ENCODE peak calls at places on chromosomes 5 and 9, in nine cellular contexts. One of them, this sample, is unnamed.

GRCh38 chr5:167049771-167050567 is 1241.5 kb upstream of the WWC1 start:
- DNase-seq in adrenal gland: no peak
- DNase-seq in CD4-positive, CD25-positive, alpha-beta regulatory T cell: no peak
- DNase-seq in skeletal muscle cell: no peak
- DNase-seq in lower lobe of right lung: no peak
- DNase-seq in hepatocyte: no peak
- DNase-seq in H7: no peak
- DNase-seq in tibial artery: no peak
- DNase-seq in HCT116: no peak
- DNase-seq in this sample: no peak

GRCh38 chr5:9776525-9776924 is 146.4 kb upstream of the TAS2R1 start:
- DNase-seq in adrenal gland: no peak
- DNase-seq in CD4-positive, CD25-positive, alpha-beta regulatory T cell: no peak
- DNase-seq in skeletal muscle cell: peak; percentile 43
- DNase-seq in lower lobe of right lung: no peak
- DNase-seq in hepatocyte: no peak
- DNase-seq in H7: no peak
- DNase-seq in tibial artery: no peak
- DNase-seq in HCT116: no peak
- DNase-seq in this sample: no peak

GRCh38 chr5:101326766-101327165 is 423.7 kb upstream of the ST8SIA4 start:
- DNase-seq in adrenal gland: no peak
- DNase-seq in CD4-positive, CD25-positive, alpha-beta regulatory T cell: no peak
- DNase-seq in skeletal muscle cell: no peak
- DNase-seq in lower lobe of right lung: no peak
- DNase-seq in hepatocyte: no peak
- DNase-seq in H7: no peak
- DNase-seq in tibial artery: no peak
- DNase-seq in HCT116: no peak
- DNase-seq in this sample: no peak

GRCh38 chr9:135035781-135036760 is 51.4 kb upstream of the OLFM1 start:
- DNase-seq in adrenal gland: no peak
- DNase-seq in CD4-positive, CD25-positive, alpha-beta regulatory T cell: no peak
- DNase-seq in skeletal muscle cell: no peak
- DNase-seq in lower lobe of right lung: no peak
- DNase-seq in hepatocyte: no peak
- DNase-seq in H7: no peak
- DNase-seq in tibial artery: peak; percentile 31
- DNase-seq in HCT116: no peak
- DNase-seq in this sample: no peak

GRCh38 chr5:71816307-71816706 is 97.2 kb downstream of the CARTPT start:
- DNase-seq in adrenal gland: no peak
- DNase-seq in CD4-positive, CD25-positive, alpha-beta regulatory T cell: no peak
- DNase-seq in skeletal muscle cell: no peak
- DNase-seq in lower lobe of right lung: no peak
- DNase-seq in hepatocyte: no peak
- DNase-seq in H7: no peak
- DNase-seq in tibial artery: no peak
- DNase-seq in HCT116: no peak
- DNase-seq in this sample: no peak

GRCh38 chr5:55407059-55407684 is 99.4 kb downstream of the MTREX start:
- DNase-seq in adrenal gland: no peak
- DNase-seq in CD4-positive, CD25-positive, alpha-beta regulatory T cell: no peak
- DNase-seq in skeletal muscle cell: peak; percentile 14
- DNase-seq in lower lobe of right lung: no peak
- DNase-seq in hepatocyte: peak; percentile 40
- DNase-seq in H7: no peak
- DNase-seq in tibial artery: no peak
- DNase-seq in HCT116: peak; percentile 22
- DNase-seq in this sample: peak; percentile 13

GRCh38 chr9:21873540-21874221 is 71.2 kb downstream of the MTAP start:
- DNase-seq in adrenal gland: no peak
- DNase-seq in CD4-positive, CD25-positive, alpha-beta regulatory T cell: no peak
- DNase-seq in skeletal muscle cell: no peak
- DNase-seq in lower lobe of right lung: no peak
- DNase-seq in hepatocyte: no peak
- DNase-seq in H7: no peak
- DNase-seq in tibial artery: no peak
- DNase-seq in HCT116: peak; percentile 48
- DNase-seq in this sample: peak; percentile 70

GRCh38 chr9:108933231-108933630 is 693 bp downstream of the ELP1 start:
- DNase-seq in adrenal gland: peak; percentile 23
- DNase-seq in CD4-positive, CD25-positive, alpha-beta regulatory T cell: no peak
- DNase-seq in skeletal muscle cell: no peak
- DNase-seq in lower lobe of right lung: no peak
- DNase-seq in hepatocyte: no peak
- DNase-seq in H7: no peak
- DNase-seq in tibial artery: no peak
- DNase-seq in HCT116: no peak
- DNase-seq in this sample: no peak

GRCh38 chr5:140214831-140215230 is 39.8 kb downstream of the CYSTM1 start:
- DNase-seq in adrenal gland: no peak
- DNase-seq in CD4-positive, CD25-positive, alpha-beta regulatory T cell: no peak
- DNase-seq in skeletal muscle cell: peak; percentile 55
- DNase-seq in lower lobe of right lung: peak; percentile 68
- DNase-seq in hepatocyte: no peak
- DNase-seq in H7: no peak
- DNase-seq in tibial artery: no peak
- DNase-seq in HCT116: no peak
- DNase-seq in this sample: no peak

GRCh38 chr9:98791147-98792095 is 4.9 kb downstream of the ANKS6 start:
- DNase-seq in adrenal gland: peak; percentile 93
- DNase-seq in CD4-positive, CD25-positive, alpha-beta regulatory T cell: peak; percentile 18
- DNase-seq in skeletal muscle cell: peak; percentile 91
- DNase-seq in lower lobe of right lung: peak; percentile 84
- DNase-seq in hepatocyte: peak; percentile 87
- DNase-seq in H7: peak; percentile 93
- DNase-seq in tibial artery: peak; percentile 94
- DNase-seq in HCT116: peak; percentile 72
- DNase-seq in this sample: peak; percentile 68

GRCh38 chr9:82168585-82168984 is 180.0 kb downstream of the SPATA31D1 start:
- DNase-seq in adrenal gland: no peak
- DNase-seq in CD4-positive, CD25-positive, alpha-beta regulatory T cell: no peak
- DNase-seq in skeletal muscle cell: no peak
- DNase-seq in lower lobe of right lung: no peak
- DNase-seq in hepatocyte: peak; percentile 54
- DNase-seq in H7: no peak
- DNase-seq in tibial artery: no peak
- DNase-seq in HCT116: no peak
- DNase-seq in this sample: peak; percentile 34

GRCh38 chr5:178642351-178642909 is 15.6 kb upstream of the CLK4 start:
- DNase-seq in adrenal gland: peak; percentile 47
- DNase-seq in CD4-positive, CD25-positive, alpha-beta regulatory T cell: no peak
- DNase-seq in skeletal muscle cell: peak; percentile 99
- DNase-seq in lower lobe of right lung: no peak
- DNase-seq in hepatocyte: peak; percentile 31
- DNase-seq in H7: no peak
- DNase-seq in tibial artery: no peak
- DNase-seq in HCT116: no peak
- DNase-seq in this sample: no peak

GRCh38 chr9:131610231-131610761 is 65.0 kb downstream of the PRRT1B start:
- DNase-seq in adrenal gland: no peak
- DNase-seq in CD4-positive, CD25-positive, alpha-beta regulatory T cell: no peak
- DNase-seq in skeletal muscle cell: peak; percentile 58
- DNase-seq in lower lobe of right lung: no peak
- DNase-seq in hepatocyte: no peak
- DNase-seq in H7: no peak
- DNase-seq in tibial artery: peak; percentile 76
- DNase-seq in HCT116: no peak
- DNase-seq in this sample: no peak

GRCh38 chr9:96441798-96442445 is 8.0 kb upstream of the HABP4 start:
- DNase-seq in adrenal gland: no peak
- DNase-seq in CD4-positive, CD25-positive, alpha-beta regulatory T cell: no peak
- DNase-seq in skeletal muscle cell: no peak
- DNase-seq in lower lobe of right lung: no peak
- DNase-seq in hepatocyte: peak; percentile 44
- DNase-seq in H7: no peak
- DNase-seq in tibial artery: no peak
- DNase-seq in HCT116: no peak
- DNase-seq in this sample: no peak

GRCh38 chr5:139845846-139846681 is 50.5 kb downstream of the PSD2 start:
- DNase-seq in adrenal gland: no peak
- DNase-seq in CD4-positive, CD25-positive, alpha-beta regulatory T cell: no peak
- DNase-seq in skeletal muscle cell: no peak
- DNase-seq in lower lobe of right lung: no peak
- DNase-seq in hepatocyte: peak; percentile 32
- DNase-seq in H7: no peak
- DNase-seq in tibial artery: peak; percentile 49
- DNase-seq in HCT116: no peak
- DNase-seq in this sample: no peak

GRCh38 chr5:151253604-151253948 is 591 bp downstream of the GM2A start:
- DNase-seq in adrenal gland: no peak
- DNase-seq in CD4-positive, CD25-positive, alpha-beta regulatory T cell: no peak
- DNase-seq in skeletal muscle cell: no peak
- DNase-seq in lower lobe of right lung: no peak
- DNase-seq in hepatocyte: no peak
- DNase-seq in H7: no peak
- DNase-seq in tibial artery: no peak
- DNase-seq in HCT116: no peak
- DNase-seq in this sample: no peak

GRCh38 chr5:148145916-148146315 is 22.4 kb upstream of the SPINK14 start:
- DNase-seq in adrenal gland: no peak
- DNase-seq in CD4-positive, CD25-positive, alpha-beta regulatory T cell: no peak
- DNase-seq in skeletal muscle cell: peak; percentile 8
- DNase-seq in lower lobe of right lung: no peak
- DNase-seq in hepatocyte: peak; percentile 79
- DNase-seq in H7: no peak
- DNase-seq in tibial artery: no peak
- DNase-seq in HCT116: no peak
- DNase-seq in this sample: no peak

GRCh38 chr5:55604611-55605067 is 69.9 kb upstream of the PLPP1 start:
- DNase-seq in adrenal gland: no peak
- DNase-seq in CD4-positive, CD25-positive, alpha-beta regulatory T cell: no peak
- DNase-seq in skeletal muscle cell: no peak
- DNase-seq in lower lobe of right lung: no peak
- DNase-seq in hepatocyte: no peak
- DNase-seq in H7: no peak
- DNase-seq in tibial artery: no peak
- DNase-seq in HCT116: no peak
- DNase-seq in this sample: peak; percentile 59

GRCh38 chr5:59893436-59894227 is at the start of gene PDE4D:
- DNase-seq in adrenal gland: peak; percentile 37
- DNase-seq in CD4-positive, CD25-positive, alpha-beta regulatory T cell: no peak
- DNase-seq in skeletal muscle cell: peak; percentile 16
- DNase-seq in lower lobe of right lung: peak; percentile 66
- DNase-seq in hepatocyte: peak; percentile 87
- DNase-seq in H7: peak; percentile 80
- DNase-seq in tibial artery: peak; percentile 81
- DNase-seq in HCT116: no peak
- DNase-seq in this sample: peak; percentile 29
- H3K4me3 ChIP-seq in adrenal gland: no peak within 1 kb of the TSS
- H3K4me3 ChIP-seq in CD4-positive, CD25-positive, alpha-beta regulatory T cell: no peak within 1 kb of the TSS
- H3K4me3 ChIP-seq in skeletal muscle cell: peak within 1 kb of the TSS; percentile 54
- H3K4me3 ChIP-seq in lower lobe of right lung: peak within 1 kb of the TSS; percentile 23
- H3K4me3 ChIP-seq in hepatocyte: no peak within 1 kb of the TSS
- H3K4me3 ChIP-seq in H7: peak within 1 kb of the TSS; percentile 35
- H3K4me3 ChIP-seq in tibial artery: peak within 1 kb of the TSS; percentile 57
- H3K4me3 ChIP-seq in HCT116: no peak within 1 kb of the TSS
- H3K4me3 ChIP-seq in this sample: peak within 1 kb of the TSS; percentile 44

GRCh38 chr5:141494761-141495455 is 6.0 kb downstream of the PCDHGC5 start:
- DNase-seq in adrenal gland: no peak
- DNase-seq in CD4-positive, CD25-positive, alpha-beta regulatory T cell: no peak
- DNase-seq in skeletal muscle cell: no peak
- DNase-seq in lower lobe of right lung: no peak
- DNase-seq in hepatocyte: no peak
- DNase-seq in H7: peak; percentile 68
- DNase-seq in tibial artery: no peak
- DNase-seq in HCT116: no peak
- DNase-seq in this sample: no peak
- H3K4me3 ChIP-seq in adrenal gland: no peak overlapping the region
- H3K4me3 ChIP-seq in CD4-positive, CD25-positive, alpha-beta regulatory T cell: no peak overlapping the region
- H3K4me3 ChIP-seq in skeletal muscle cell: no peak overlapping the region
- H3K4me3 ChIP-seq in lower lobe of right lung: no peak overlapping the region
- H3K4me3 ChIP-seq in hepatocyte: no peak overlapping the region
- H3K4me3 ChIP-seq in H7: peak overlapping the region; percentile 33
- H3K4me3 ChIP-seq in tibial artery: no peak overlapping the region
- H3K4me3 ChIP-seq in HCT116: no peak overlapping the region
- H3K4me3 ChIP-seq in this sample: no peak overlapping the region

DNA sequence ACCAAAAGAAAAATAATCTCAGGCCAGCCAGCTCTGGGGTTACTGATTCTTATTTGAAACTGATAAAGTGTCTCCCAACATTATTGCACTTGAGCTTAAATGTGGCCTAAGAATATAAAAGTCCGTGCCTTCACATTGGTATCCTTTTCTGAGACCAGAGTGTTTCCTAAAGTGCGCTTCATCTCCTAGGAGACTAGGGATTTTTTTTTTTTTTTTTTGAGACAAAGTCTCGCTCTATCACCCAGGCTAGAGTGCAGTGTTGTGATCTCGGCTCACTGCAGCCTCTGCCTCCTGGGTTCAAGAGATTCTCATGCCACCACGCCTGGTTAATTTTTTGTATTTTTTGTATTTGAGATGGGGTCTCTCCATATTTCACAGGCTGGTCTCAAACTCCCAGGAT is 23.5 kb upstream of the KCNIP1 start:
- DNase-seq in adrenal gland: no peak
- DNase-seq in CD4-positive, CD25-positive, alpha-beta regulatory T cell: no peak
- DNase-seq in skeletal muscle cell: no peak
- DNase-seq in lower lobe of right lung: no peak
- DNase-seq in hepatocyte: no peak
- DNase-seq in H7: no peak
- DNase-seq in tibial artery: no peak
- DNase-seq in HCT116: no peak
- DNase-seq in this sample: no peak
- H3K4me3 ChIP-seq in adrenal gland: no peak overlapping the region
- H3K4me3 ChIP-seq in CD4-positive, CD25-positive, alpha-beta regulatory T cell: no peak overlapping the region
- H3K4me3 ChIP-seq in skeletal muscle cell: no peak overlapping the region
- H3K4me3 ChIP-seq in lower lobe of right lung: no peak overlapping the region
- H3K4me3 ChIP-seq in hepatocyte: no peak overlapping the region
- H3K4me3 ChIP-seq in H7: no peak overlapping the region
- H3K4me3 ChIP-seq in tibial artery: no peak overlapping the region
- H3K4me3 ChIP-seq in HCT116: no peak overlapping the region
- H3K4me3 ChIP-seq in this sample: no peak overlapping the region

GRCh38 chr5:77832166-77832770 is 56.1 kb upstream of the TBCA start:
- DNase-seq in adrenal gland: no peak
- DNase-seq in CD4-positive, CD25-positive, alpha-beta regulatory T cell: no peak
- DNase-seq in skeletal muscle cell: no peak
- DNase-seq in lower lobe of right lung: no peak
- DNase-seq in hepatocyte: no peak
- DNase-seq in H7: no peak
- DNase-seq in tibial artery: no peak
- DNase-seq in HCT116: no peak
- DNase-seq in this sample: no peak

GRCh38 chr5:77828445-77828844 is 52.3 kb upstream of the TBCA start:
- DNase-seq in adrenal gland: no peak
- DNase-seq in CD4-positive, CD25-positive, alpha-beta regulatory T cell: no peak
- DNase-seq in skeletal muscle cell: no peak
- DNase-seq in lower lobe of right lung: no peak
- DNase-seq in hepatocyte: no peak
- DNase-seq in H7: no peak
- DNase-seq in tibial artery: no peak
- DNase-seq in HCT116: no peak
- DNase-seq in this sample: no peak

DNA sequence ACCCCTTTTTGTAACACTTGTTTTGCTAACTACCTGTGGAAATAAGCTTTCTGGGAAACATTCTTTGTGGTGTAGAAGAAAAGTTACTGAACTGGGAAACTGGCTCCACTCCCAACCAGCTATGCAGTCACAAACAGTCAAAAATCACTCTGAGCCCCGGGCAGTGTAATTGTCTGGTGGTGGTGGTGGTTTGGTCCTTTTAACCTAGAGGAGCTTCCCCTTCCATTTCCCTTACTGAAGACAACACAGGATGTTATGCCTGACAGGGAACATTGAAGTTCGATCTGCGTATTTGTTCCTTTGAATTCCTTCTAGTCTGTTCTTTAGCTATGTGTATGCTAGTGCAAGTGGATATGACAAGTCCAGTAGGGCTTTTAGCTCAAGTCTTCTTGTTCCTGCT is 56.8 kb upstream of the TBCA start:
- DNase-seq in adrenal gland: no peak
- DNase-seq in CD4-positive, CD25-positive, alpha-beta regulatory T cell: no peak
- DNase-seq in skeletal muscle cell: no peak
- DNase-seq in lower lobe of right lung: no peak
- DNase-seq in hepatocyte: no peak
- DNase-seq in H7: no peak
- DNase-seq in tibial artery: no peak
- DNase-seq in HCT116: no peak
- DNase-seq in this sample: no peak
- H3K4me3 ChIP-seq in adrenal gland: no peak overlapping the region
- H3K4me3 ChIP-seq in CD4-positive, CD25-positive, alpha-beta regulatory T cell: no peak overlapping the region
- H3K4me3 ChIP-seq in skeletal muscle cell: no peak overlapping the region
- H3K4me3 ChIP-seq in lower lobe of right lung: no peak overlapping the region
- H3K4me3 ChIP-seq in hepatocyte: no peak overlapping the region
- H3K4me3 ChIP-seq in H7: no peak overlapping the region
- H3K4me3 ChIP-seq in tibial artery: no peak overlapping the region
- H3K4me3 ChIP-seq in HCT116: no peak overlapping the region
- H3K4me3 ChIP-seq in this sample: no peak overlapping the region

This sample was measured in retinal pigment epithelial cell.